ENCODE peak calls at places on chromosome 2, in eight cellular contexts. A is pancreas, O is brain microvascular endothelial cell, P is colonic mucosa, C is cardiac muscle cell, M is Peyer's patch, B is esophagus squamous epithelium, K is left ventricle myocardium inferior. G is an unnamed sample. For H3K27me3, the result is how much of the 10 kb centered on the place peaks cover.

GRCh38 chr2:39433586-39434195 is 3.4 kb downstream of the MAP4K3 start:
- DNase-seq in A (no peak), O (no peak), P (no peak), C (peak), M (no peak), B (no peak), K (no peak), G (no peak)

GRCh38 chr2:88212251-88212790 is 42.2 kb downstream of the THNSL2 start:
- DNase-seq in A (no peak), O (no peak), P (no peak), C (peak), M (no peak), B (no peak), K (no peak), G (no peak)

GRCh38 chr2:105397025-105397722 is 1.7 kb downstream of the FHL2 start:
- DNase-seq in A (no peak), O (no peak), P (no peak), C (no peak), M (no peak), B (no peak), K (no peak), G (no peak)

GRCh38 chr2:198775737-198776136 is 682.0 kb downstream of the SATB2 start:
- DNase-seq in A (no peak), O (no peak), P (peak), C (no peak), M (no peak), B (no peak), K (no peak), G (no peak)

GRCh38 chr2:240142256-240142775 is 1.9 kb upstream of the OTOS start:
- DNase-seq in A (no peak), O (no peak), P (no peak), C (no peak), M (no peak), B (no peak), K (no peak), G (no peak)

GRCh38 chr2:59529738-59530137 is 1023.7 kb downstream of the BCL11A start:
- DNase-seq in A (no peak), O (no peak), P (no peak), C (no peak), M (no peak), B (no peak), K (no peak), G (no peak)

GRCh38 chr2:119810039-119810630 is 50.4 kb downstream of the PTPN4 start:
- DNase-seq in A (no peak), O (no peak), P (no peak), C (no peak), M (no peak), B (no peak), K (no peak), G (no peak)

GRCh38 chr2:134365356-134365755 is 111.5 kb downstream of the MGAT5 start:
- DNase-seq in A (no peak), O (no peak), P (no peak), C (no peak), M (no peak), B (no peak), K (no peak), G (no peak)

GRCh38 chr2:174338626-174339570 is 4.1 kb downstream of the SP9 start:
- DNase-seq in A (no peak), O (no peak), P (no peak), C (no peak), M (no peak), B (no peak), K (no peak), G (no peak)

GRCh38 chr2:129753261-129753660 is 226.2 kb upstream of the RAB6C start:
- DNase-seq in A (no peak), O (no peak), P (no peak), C (no peak), M (no peak), B (no peak), K (no peak), G (no peak)

GRCh38 chr2:206255003-206255402 is 19.5 kb upstream of the ZDBF2 start:
- DNase-seq in A (no peak), O (no peak), P (no peak), C (no peak), M (no peak), B (no peak), K (no peak), G (no peak)

GRCh38 chr2:130878316-130878715 is 41.6 kb downstream of the ARHGEF4 start:
- DNase-seq in A (no peak), O (no peak), P (no peak), C (no peak), M (no peak), B (no peak), K (no peak), G (no peak)

GRCh38 chr2:60406192-60406591 is 147.3 kb downstream of the BCL11A start:
- DNase-seq in A (no peak), O (no peak), P (no peak), C (peak), M (no peak), B (no peak), K (no peak), G (no peak)

GRCh38 chr2:198375073-198375430 is 570.7 kb downstream of the PLCL1 start:
- DNase-seq in A (no peak), O (no peak), P (no peak), C (no peak), M (no peak), B (no peak), K (no peak), G (no peak)

GRCh38 chr2:24972315-24972958 is 682 bp upstream of the DNAJC27 start:
- DNase-seq in A (peak), O (peak), P (peak), C (peak), M (peak), B (no peak), K (peak), G (no peak)

GRCh38 chr2:193836424-193836823 is 1641.7 kb upstream of the TMEFF2 start:
- DNase-seq in A (no peak), O (no peak), P (no peak), C (no peak), M (no peak), B (no peak), K (no peak), G (no peak)

GRCh38 chr2:96144481-96145027 is 686 bp downstream of the DUSP2 start:
- DNase-seq in A (peak), O (peak), P (no peak), C (no peak), M (no peak), B (no peak), K (no peak), G (no peak)

GRCh38 chr2:29425866-29426265 is 310.7 kb downstream of the CLIP4 start:
- DNase-seq in A (no peak), O (no peak), P (no peak), C (no peak), M (no peak), B (no peak), K (no peak), G (no peak)

GRCh38 chr2:219010162-219010756 is 17.0 kb upstream of the CRYBA2 start:
- DNase-seq in A (no peak), O (no peak), P (no peak), C (peak), M (no peak), B (no peak), K (no peak), G (no peak)

GRCh38 chr2:201909348-201909747 is 103.0 kb downstream of the CDK15 start:
- DNase-seq in A (no peak), O (peak), P (no peak), C (no peak), M (no peak), B (no peak), K (no peak), G (no peak)

GRCh38 chr2:70861774-70862644 is 26.4 kb upstream of the CD207 start:
- DNase-seq in A (peak), O (peak), P (peak), C (peak), M (peak), B (no peak), K (peak), G (peak)

GRCh38 chr2:74029719-74030397 is 45.1 kb downstream of the TET3 start:
- DNase-seq in A (no peak), O (no peak), P (no peak), C (no peak), M (no peak), B (no peak), K (no peak), G (no peak)

GRCh38 chr2:172244419-172245130 is 141.9 kb upstream of the DLX2 start:
- DNase-seq in A (no peak), O (no peak), P (no peak), C (no peak), M (no peak), B (no peak), K (no peak), G (no peak)

GRCh38 chr2:134905168-134905567 is 13.5 kb upstream of the CCNT2 start:
- DNase-seq in A (no peak), O (no peak), P (no peak), C (peak), M (no peak), B (no peak), K (no peak), G (no peak)

GRCh38 chr2:85011747-85012146 is 40.8 kb downstream of the KCMF1 start:
- DNase-seq in A (no peak), O (no peak), P (no peak), C (no peak), M (no peak), B (no peak), K (no peak), G (no peak)

GRCh38 chr2:222797308-222797707 is 63.5 kb upstream of the ACSL3 start:
- DNase-seq in A (no peak), O (no peak), P (no peak), C (no peak), M (no peak), B (no peak), K (no peak), G (no peak)

GRCh38 chr2:101753720-101754490 is 56.4 kb downstream of the MAP4K4 start:
- DNase-seq in A (no peak), O (no peak), P (no peak), C (no peak), M (no peak), B (no peak), K (no peak), G (no peak)

GRCh38 chr2:170985407-170985806 is 56.4 kb downstream of the GORASP2 start:
- DNase-seq in A (no peak), O (no peak), P (no peak), C (no peak), M (no peak), B (no peak), K (no peak), G (no peak)

GRCh38 chr2:205903549-205904129 is 182.3 kb downstream of the INO80D start:
- DNase-seq in A (no peak), O (no peak), P (peak), C (peak), M (peak), B (no peak), K (no peak), G (no peak)

GRCh38 chr2:210099940-210100339 is 71.3 kb downstream of the KANSL1L start:
- DNase-seq in A (no peak), O (no peak), P (no peak), C (no peak), M (no peak), B (no peak), K (no peak), G (no peak)

GRCh38 chr2:29202819-29203495 is 87.7 kb downstream of the CLIP4 start:
- DNase-seq in A (no peak), O (no peak), P (no peak), C (no peak), M (no peak), B (no peak), K (no peak), G (no peak)

GRCh38 chr2:42195559-42195958 is 26.4 kb downstream of the EML4 start:
- DNase-seq in A (no peak), O (no peak), P (no peak), C (no peak), M (no peak), B (no peak), K (no peak), G (no peak)

GRCh38 chr2:181123798-181124217 is 143.4 kb downstream of the UBE2E3 start:
- DNase-seq in A (no peak), O (peak), P (no peak), C (no peak), M (no peak), B (no peak), K (no peak), G (peak)

GRCh38 chr2:135999899-136000298 is 14.5 kb upstream of the DARS1 start:
- DNase-seq in A (no peak), O (no peak), P (no peak), C (no peak), M (no peak), B (no peak), K (no peak), G (no peak)

GRCh38 chr2:218291318-218291933 is 877 bp downstream of the TMBIM1 start:
- DNase-seq in A (peak), O (no peak), P (no peak), C (no peak), M (peak), B (no peak), K (no peak), G (no peak)

GRCh38 chr2:41994177-41994576 is 53.6 kb upstream of the PKDCC start:
- DNase-seq in A (no peak), O (peak), P (no peak), C (no peak), M (no peak), B (no peak), K (no peak), G (no peak)

GRCh38 chr2:220469201-220469600 is 841.8 kb downstream of the SLC4A3 start:
- DNase-seq in A (no peak), O (peak), P (no peak), C (no peak), M (no peak), B (no peak), K (no peak), G (no peak)

GRCh38 chr2:120760446-120761135 is 24.9 kb downstream of the GLI2 start:
- DNase-seq in A (no peak), O (no peak), P (no peak), C (no peak), M (peak), B (no peak), K (peak), G (no peak)

GRCh38 chr2:69554981-69555380 is 88.6 kb downstream of the AAK1 start:
- DNase-seq in A (no peak), O (no peak), P (no peak), C (no peak), M (no peak), B (no peak), K (no peak), G (no peak)
- H3K27ac ChIP-seq in A (no peak), O (no peak), P (no peak), C (peak), M (no peak), B (peak), K (peak), G (no peak)

GRCh38 chr2:229718057-229718456 is 3.7 kb upstream of the DNER start:
- DNase-seq in A (no peak), O (no peak), P (no peak), C (no peak), M (no peak), B (no peak), K (no peak), G (no peak)
- H3K27me3 ChIP-seq in A (under half), O (under half), P (under half), C (half or more), M (under half), B (under half), K (half or more), G (under half)

DNA sequence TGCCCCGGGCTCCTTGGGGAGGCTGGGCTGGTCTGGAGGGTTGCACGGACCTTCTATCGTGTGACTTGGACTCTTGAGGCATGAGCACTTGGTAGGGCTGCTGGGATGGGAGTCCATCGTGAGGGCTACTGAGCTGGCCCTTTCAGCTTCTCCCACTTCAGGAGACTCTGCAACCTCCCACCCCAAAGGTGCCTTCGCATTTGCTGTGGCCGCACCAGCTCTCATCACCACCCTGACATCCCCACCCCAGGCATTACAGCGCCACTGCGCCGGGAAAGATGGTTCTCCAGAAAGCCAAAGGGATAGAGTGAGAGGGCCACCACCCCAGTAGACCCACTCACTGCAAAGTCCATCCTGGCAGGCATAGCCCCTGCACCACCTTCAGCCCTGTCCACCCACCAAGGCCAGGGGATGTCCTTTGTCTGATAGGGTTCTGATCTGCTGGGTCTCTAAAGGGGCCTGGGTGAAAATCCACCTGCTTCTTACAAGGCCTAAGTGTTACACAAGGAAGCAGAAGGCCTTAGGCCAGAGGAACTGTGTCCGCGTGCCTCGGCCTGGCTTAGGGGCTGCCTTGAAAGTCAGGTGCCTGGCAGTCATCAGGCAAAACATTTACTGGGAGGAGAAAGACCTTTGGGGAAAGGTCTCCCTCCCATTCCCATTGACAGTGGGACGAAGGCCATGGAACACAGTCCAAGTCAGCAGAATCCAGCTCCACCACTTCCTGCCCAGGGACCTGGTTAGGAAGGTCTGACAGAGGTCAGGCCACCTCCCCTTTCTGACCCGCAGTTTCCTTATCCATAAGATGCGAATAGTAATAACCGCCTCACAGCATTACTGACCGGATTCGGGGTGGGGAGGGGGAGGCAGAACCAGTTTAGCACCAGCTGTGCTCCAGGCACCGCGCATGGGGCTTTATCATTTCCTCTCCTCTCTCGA is 5.2 kb downstream of the EHD3 start:
- DNase-seq in A (no peak), O (no peak), P (no peak), C (no peak), M (no peak), B (no peak), K (no peak), G (no peak)
- H3K27ac ChIP-seq in A (no peak), O (peak), P (no peak), C (peak), M (peak), B (peak), K (peak), G (no peak)

GRCh38 chr2:72915076-72915906 is 2.0 kb upstream of the EMX1 start:
- DNase-seq in A (no peak), O (no peak), P (no peak), C (no peak), M (no peak), B (no peak), K (no peak), G (no peak)
- H3K27me3 ChIP-seq in A (under half), O (half or more), P (half or more), C (half or more), M (half or more), B (half or more), K (half or more), G (half or more)

DNA sequence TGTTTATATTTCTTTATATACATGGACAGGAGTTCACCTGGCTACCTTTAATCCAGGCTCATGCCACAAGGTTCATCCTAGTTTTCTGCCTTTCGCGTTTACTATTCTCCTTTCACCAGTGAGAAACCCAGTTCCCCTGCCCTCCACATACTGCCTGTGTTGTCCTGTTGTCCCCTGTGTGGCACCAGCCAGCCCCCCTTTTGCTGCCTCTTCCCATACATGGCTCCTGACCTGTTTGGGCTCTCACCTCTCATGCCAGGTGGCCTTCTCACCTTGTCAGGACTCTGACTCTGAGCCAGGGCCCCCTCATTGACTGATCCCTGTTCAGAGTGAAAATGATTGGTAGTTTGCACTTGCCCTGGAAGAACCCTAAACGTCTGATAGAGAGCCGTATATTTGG is 13.6 kb downstream of the ASB1 start:
- DNase-seq in A (no peak), O (no peak), P (no peak), C (no peak), M (no peak), B (no peak), K (no peak), G (no peak)
- H3K27ac ChIP-seq in A (no peak), O (peak), P (no peak), C (no peak), M (no peak), B (no peak), K (peak), G (no peak)

GRCh38 chr2:23326322-23326721 is 58.7 kb upstream of the KLHL29 start:
- DNase-seq in A (no peak), O (no peak), P (no peak), C (no peak), M (no peak), B (no peak), K (no peak), G (no peak)

GRCh38 chr2:23330214-23330613 is 54.8 kb upstream of the KLHL29 start:
- DNase-seq in A (no peak), O (peak), P (no peak), C (peak), M (no peak), B (no peak), K (no peak), G (no peak)

GRCh38 chr2:23324281-23324680 is 60.7 kb upstream of the KLHL29 start:
- DNase-seq in A (no peak), O (no peak), P (no peak), C (no peak), M (no peak), B (no peak), K (no peak), G (no peak)

GRCh38 chr2:23322813-23323212 is 62.2 kb upstream of the KLHL29 start:
- DNase-seq in A (no peak), O (no peak), P (no peak), C (no peak), M (no peak), B (no peak), K (no peak), G (no peak)

DNA sequence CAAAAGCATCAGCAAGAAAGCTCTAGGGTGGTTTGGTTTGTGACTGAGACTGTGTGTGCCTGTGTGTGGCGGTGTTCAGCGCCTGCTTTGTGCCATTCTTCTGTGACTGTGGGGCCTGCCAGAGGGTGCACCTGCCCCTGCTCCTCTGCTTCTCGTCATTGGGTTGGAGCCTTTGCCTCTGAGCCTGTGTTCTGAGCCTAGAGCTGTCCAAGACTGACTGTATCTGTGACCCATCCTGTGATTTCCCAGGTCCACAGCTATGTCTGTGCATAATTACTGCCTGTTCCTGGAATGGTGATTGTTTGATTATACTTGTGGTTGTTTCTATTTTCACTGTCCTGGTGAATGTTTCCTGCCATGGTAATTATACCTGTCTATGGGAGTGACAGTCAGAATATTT is 57.1 kb upstream of the KLHL29 start:
- DNase-seq in A (no peak), O (no peak), P (no peak), C (peak), M (no peak), B (no peak), K (no peak), G (no peak)
- H3K27me3 ChIP-seq in A (under half), O (under half), P (under half), C (under half), M (under half), B (under half), K (half or more), G (under half)